ENCODE peak calls at places on chromosomes 3 and 15, in four cellular contexts. One of them, this sample, is unnamed.

GRCh38 chr3:170909129-170909903 is 879 bp upstream of the EIF5A2 start:
- DNase-seq in mammary epithelial cell: peak; percentile 95
- DNase-seq in cardiac muscle cell: peak; percentile 94
- DNase-seq in AG09309: peak; percentile 92
- DNase-seq in this sample: no peak

GRCh38 chr15:80436511-80437307 is 32.5 kb downstream of the ARNT2 start:
- DNase-seq in AG09309: no peak
- DNase-seq in cardiac muscle cell: no peak
- DNase-seq in mammary epithelial cell: peak; percentile 86
- DNase-seq in this sample: no peak

GRCh38 chr15:73908030-73908821 is 18.0 kb upstream of the LOXL1 start:
- DNase-seq in AG09309: no peak
- DNase-seq in cardiac muscle cell: peak; percentile 82
- DNase-seq in mammary epithelial cell: peak; percentile 45
- DNase-seq in this sample: peak; percentile 93

GRCh38 chr3:113132571-113132996 is 78.8 kb upstream of the BOC start:
- DNase-seq in mammary epithelial cell: peak; percentile 83
- DNase-seq in AG09309: peak; percentile 50
- DNase-seq in cardiac muscle cell: peak; percentile 43
- DNase-seq in this sample: no peak

GRCh38 chr3:63960048-63960711 is 48.0 kb upstream of the SCAANT1 start:
- DNase-seq in cardiac muscle cell: peak; percentile 76
- DNase-seq in mammary epithelial cell: peak; percentile 71
- DNase-seq in AG09309: no peak
- DNase-seq in this sample: no peak

GRCh38 chr3:121529308-121529707 is 16.5 kb downstream of the POLQ start:
- DNase-seq in AG09309: no peak
- DNase-seq in mammary epithelial cell: no peak
- DNase-seq in cardiac muscle cell: peak; percentile 40
- DNase-seq in this sample: no peak

GRCh38 chr15:68787609-68788264 is 33.0 kb downstream of the ANP32A start:
- DNase-seq in AG09309: no peak
- DNase-seq in cardiac muscle cell: no peak
- DNase-seq in mammary epithelial cell: peak; percentile 70
- DNase-seq in this sample: no peak

GRCh38 chr15:43086551-43086950 is 19.3 kb downstream of the UBR1 start:
- DNase-seq in AG09309: no peak
- DNase-seq in mammary epithelial cell: no peak
- DNase-seq in cardiac muscle cell: no peak
- DNase-seq in this sample: no peak

GRCh38 chr3:77038468-77038927 is 1.4 kb upstream of the ROBO2 start:
- DNase-seq in mammary epithelial cell: peak; percentile 67
- DNase-seq in AG09309: peak; percentile 59
- DNase-seq in cardiac muscle cell: peak; percentile 89
- DNase-seq in this sample: peak; percentile 67

GRCh38 chr15:77580991-77581682 is 51.6 kb downstream of the LINGO1 start:
- DNase-seq in mammary epithelial cell: peak; percentile 19
- DNase-seq in AG09309: no peak
- DNase-seq in cardiac muscle cell: no peak
- DNase-seq in this sample: no peak

GRCh38 chr3:118628704-118629341 is 405.8 kb downstream of the IGSF11 start:
- DNase-seq in AG09309: no peak
- DNase-seq in mammary epithelial cell: peak; percentile 52
- DNase-seq in cardiac muscle cell: peak; percentile 57
- DNase-seq in this sample: peak; percentile 79

GRCh38 chr15:31364301-31365031 is 37.8 kb downstream of the KLF13 start:
- DNase-seq in AG09309: no peak
- DNase-seq in cardiac muscle cell: no peak
- DNase-seq in mammary epithelial cell: peak; percentile 73
- DNase-seq in this sample: no peak

GRCh38 chr15:62485170-62485720 is 320.2 kb upstream of the C2CD4B start:
- DNase-seq in AG09309: no peak
- DNase-seq in mammary epithelial cell: no peak
- DNase-seq in cardiac muscle cell: no peak
- DNase-seq in this sample: no peak

GRCh38 chr3:43794776-43795175 is 104.0 kb downstream of the ABHD5 start:
- DNase-seq in cardiac muscle cell: no peak
- DNase-seq in AG09309: peak; percentile 31
- DNase-seq in mammary epithelial cell: peak; percentile 75
- DNase-seq in this sample: no peak

GRCh38 chr3:143247007-143247563 is 127.5 kb downstream of the CHST2 start:
- DNase-seq in cardiac muscle cell: no peak
- DNase-seq in AG09309: no peak
- DNase-seq in mammary epithelial cell: no peak
- DNase-seq in this sample: no peak

GRCh38 chr15:79394231-79394630 is 37.9 kb upstream of the MINAR1 start:
- DNase-seq in mammary epithelial cell: no peak
- DNase-seq in cardiac muscle cell: peak; percentile 39
- DNase-seq in AG09309: peak; percentile 11
- DNase-seq in this sample: no peak

GRCh38 chr3:50574280-50574831 is 5.0 kb downstream of the HEMK1 start:
- DNase-seq in AG09309: no peak
- DNase-seq in cardiac muscle cell: no peak
- DNase-seq in mammary epithelial cell: no peak
- DNase-seq in this sample: no peak

GRCh38 chr3:31610700-31611275 is 78.1 kb downstream of the STT3B start:
- DNase-seq in mammary epithelial cell: peak; percentile 36
- DNase-seq in cardiac muscle cell: peak; percentile 63
- DNase-seq in AG09309: peak; percentile 17
- DNase-seq in this sample: no peak

DNA sequence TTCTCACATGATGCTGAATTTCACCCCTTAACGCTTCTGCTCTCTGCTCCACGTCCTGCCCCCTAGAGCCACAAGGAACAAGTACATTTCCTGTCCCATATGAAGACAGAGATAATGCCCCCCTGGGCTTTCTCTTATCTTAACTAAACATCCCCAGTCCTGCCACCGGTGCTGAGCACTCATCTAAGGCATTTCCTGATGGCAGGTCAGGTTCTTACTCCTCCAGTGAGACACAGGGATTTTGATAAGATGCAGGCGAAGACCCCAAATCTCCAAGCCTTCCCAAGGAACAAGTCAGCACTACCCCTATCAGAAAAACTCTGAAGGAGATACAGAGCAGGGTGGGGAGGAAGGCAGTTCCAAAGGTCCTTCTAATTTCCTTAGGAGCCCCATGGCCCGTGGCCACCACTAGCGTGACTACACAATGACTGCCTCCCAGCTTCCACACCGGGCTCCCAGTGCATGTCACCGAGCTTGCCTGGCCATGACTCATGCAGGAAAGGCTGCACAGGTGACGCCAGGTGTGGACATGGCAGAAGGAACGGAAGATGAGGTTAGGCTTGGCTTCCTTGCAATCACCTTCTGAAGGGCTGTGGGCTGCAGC is 152.9 kb downstream of the XXYLT1 start:
- DNase-seq in cardiac muscle cell: peak; percentile 54
- DNase-seq in mammary epithelial cell: peak; percentile 29
- DNase-seq in AG09309: no peak
- DNase-seq in this sample: no peak
- TF ChIP-seq CTCF in cardiac muscle cell: peak; percentile 46
- TF ChIP-seq CTCF in mammary epithelial cell: no peak
- TF ChIP-seq CTCF in AG09309: peak; percentile 33
- TF ChIP-seq CTCF in this sample: peak; percentile 13

DNA sequence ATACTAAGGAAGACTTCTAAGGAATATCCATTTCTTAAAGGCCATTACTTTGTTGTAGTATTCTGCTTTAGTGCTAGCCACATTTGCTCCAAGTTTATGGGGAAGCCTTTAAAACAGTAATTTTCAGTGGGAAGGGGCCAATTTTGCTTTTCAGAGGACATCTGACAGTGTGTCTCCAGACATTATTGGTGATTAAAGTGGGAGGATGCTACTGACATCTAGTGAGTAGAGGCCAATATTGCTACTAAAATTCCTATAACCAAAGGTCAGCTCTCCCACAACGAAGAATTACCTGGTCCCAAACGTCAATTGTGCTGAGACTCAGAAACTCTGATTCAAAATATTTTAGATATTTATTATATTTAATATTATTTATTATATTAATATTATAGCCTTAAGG is 24.8 kb downstream of the SLC28A2 start:
- DNase-seq in AG09309: peak; percentile 13
- DNase-seq in cardiac muscle cell: peak; percentile 44
- DNase-seq in mammary epithelial cell: peak; percentile 18
- DNase-seq in this sample: no peak
- TF ChIP-seq CTCF in AG09309: peak; percentile 55
- TF ChIP-seq CTCF in cardiac muscle cell: peak; percentile 36
- TF ChIP-seq CTCF in mammary epithelial cell: peak; percentile 39
- TF ChIP-seq CTCF in this sample: no peak

GRCh38 chr3:194522579-194523046 is 35.8 kb upstream of the ATP13A3 start:
- DNase-seq in mammary epithelial cell: peak; percentile 20
- DNase-seq in cardiac muscle cell: peak; percentile 76
- DNase-seq in AG09309: no peak
- DNase-seq in this sample: no peak

GRCh38 chr3:194526164-194526563 is 39.4 kb upstream of the ATP13A3 start:
- DNase-seq in mammary epithelial cell: no peak
- DNase-seq in cardiac muscle cell: no peak
- DNase-seq in AG09309: no peak
- DNase-seq in this sample: no peak

GRCh38 chr3:194517333-194517732 is 30.5 kb upstream of the ATP13A3 start:
- DNase-seq in mammary epithelial cell: no peak
- DNase-seq in cardiac muscle cell: no peak
- DNase-seq in AG09309: no peak
- DNase-seq in this sample: no peak

GRCh38 chr3:194518652-194519051 is 31.9 kb upstream of the ATP13A3 start:
- DNase-seq in AG09309: no peak
- DNase-seq in cardiac muscle cell: peak; percentile 62
- DNase-seq in mammary epithelial cell: peak; percentile 58
- DNase-seq in this sample: no peak

DNA sequence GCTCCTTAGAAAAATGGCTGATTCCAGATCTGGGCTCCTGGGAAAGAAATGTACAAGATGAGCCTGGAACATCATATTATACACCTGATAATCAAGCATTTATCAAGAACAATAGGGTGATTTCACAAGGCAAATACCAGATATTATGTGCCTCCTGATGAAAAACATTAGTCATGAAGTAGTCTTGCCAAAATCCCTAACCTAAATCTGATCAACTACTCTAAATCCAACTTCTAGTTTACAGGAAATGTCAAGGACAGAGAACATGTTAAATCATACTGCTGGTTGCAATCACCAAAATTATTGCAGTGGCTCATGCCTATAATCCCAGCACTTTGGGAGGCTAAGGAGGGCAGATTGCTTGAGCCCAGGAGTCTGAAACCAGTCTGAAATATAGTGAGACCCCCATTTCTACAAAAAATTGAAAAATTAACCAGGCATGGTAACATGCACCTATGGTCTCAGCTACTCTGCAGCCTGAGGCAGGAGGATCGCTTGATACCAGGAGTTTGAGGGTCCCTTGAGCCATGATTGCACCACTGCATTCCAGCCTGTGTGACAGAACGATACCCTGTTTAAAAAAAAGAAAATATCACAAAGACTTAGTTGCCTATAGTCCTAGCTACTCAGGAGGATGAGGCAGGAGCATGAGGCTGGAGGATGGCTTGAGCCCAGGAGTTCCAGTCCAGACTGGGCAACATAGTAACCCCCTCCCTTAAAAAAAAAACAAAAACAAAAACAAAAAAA is 34.9 kb upstream of the ATP13A3 start:
- DNase-seq in mammary epithelial cell: peak; percentile 69
- DNase-seq in AG09309: no peak
- DNase-seq in cardiac muscle cell: peak; percentile 86
- DNase-seq in this sample: no peak
- TF ChIP-seq CTCF in mammary epithelial cell: no peak
- TF ChIP-seq CTCF in AG09309: no peak
- TF ChIP-seq CTCF in cardiac muscle cell: no peak
- TF ChIP-seq CTCF in this sample: no peak

DNA sequence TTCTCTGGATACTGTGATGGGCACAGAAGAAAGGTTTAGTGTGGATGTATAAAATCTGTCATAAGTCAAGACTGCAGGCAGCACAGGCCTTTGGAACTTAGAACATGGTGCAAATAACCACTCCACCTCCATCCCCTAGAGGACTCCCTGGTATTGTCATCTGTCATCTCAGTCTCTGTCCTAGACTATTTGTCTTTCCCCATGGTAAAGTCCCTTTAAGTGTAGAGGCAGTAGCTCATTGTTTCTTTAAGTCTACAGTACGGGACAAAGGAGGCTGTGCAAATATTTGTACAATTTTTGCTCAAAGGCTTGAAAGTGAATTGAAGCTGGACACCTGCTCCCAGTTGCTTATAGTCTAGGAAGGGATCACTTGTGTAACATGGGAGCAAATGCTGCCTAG is 3.2 kb upstream of the PXYLP1 start:
- DNase-seq in mammary epithelial cell: no peak
- DNase-seq in AG09309: no peak
- DNase-seq in cardiac muscle cell: no peak
- DNase-seq in this sample: no peak
- TF ChIP-seq CTCF in mammary epithelial cell: no peak
- TF ChIP-seq CTCF in AG09309: no peak
- TF ChIP-seq CTCF in cardiac muscle cell: no peak
- TF ChIP-seq CTCF in this sample: no peak

DNA sequence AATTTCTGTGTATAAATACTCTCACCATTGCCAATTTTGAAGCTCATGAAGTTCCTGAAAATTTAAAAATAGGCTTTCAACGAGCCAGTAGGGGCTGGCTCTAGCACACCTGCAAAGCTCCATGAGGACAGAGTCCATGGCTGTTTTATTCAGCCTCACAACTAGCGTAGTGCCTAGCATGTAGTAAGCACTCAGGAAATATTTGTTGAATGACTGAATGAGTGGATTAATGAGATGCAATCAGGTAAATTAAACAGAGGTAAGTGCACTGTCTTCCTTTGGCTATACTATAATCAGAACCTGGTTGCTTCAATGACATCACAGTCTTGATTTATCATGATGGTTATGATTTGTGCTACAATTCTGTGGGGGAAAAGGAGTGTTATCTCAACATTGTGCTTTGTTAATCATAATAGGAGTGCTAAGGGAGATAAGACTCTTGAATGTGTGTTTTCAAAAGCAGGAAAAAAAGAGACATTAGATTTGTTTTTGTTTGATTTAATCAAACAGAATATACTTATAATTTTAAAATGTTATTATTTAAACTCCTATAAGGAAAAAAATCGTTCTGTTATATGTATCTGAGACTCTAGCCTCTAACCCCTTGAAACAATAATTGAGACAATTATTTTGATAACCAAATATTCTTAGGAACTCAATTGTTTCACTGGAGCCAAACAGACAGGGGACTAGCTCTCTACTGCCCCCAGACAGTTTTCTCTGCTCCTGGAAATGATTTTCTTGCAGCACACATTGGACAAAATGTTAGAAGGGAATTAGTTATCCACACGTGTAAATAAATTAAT is 171.7 kb upstream of the ATP11B start:
- DNase-seq in AG09309: no peak
- DNase-seq in mammary epithelial cell: no peak
- DNase-seq in cardiac muscle cell: no peak
- DNase-seq in this sample: no peak
- TF ChIP-seq CTCF in AG09309: no peak
- TF ChIP-seq CTCF in mammary epithelial cell: peak; percentile 43
- TF ChIP-seq CTCF in cardiac muscle cell: peak; percentile 21
- TF ChIP-seq CTCF in this sample: peak; percentile 46

This sample was measured in nephron progenitor cell.